ENCODE peak calls at places on chromosome 22, in six cellular contexts. K, V, I, Z, Q and N are unnamed samples.

GRCh38 chr22:21758465-21758864 is 22.9 kb upstream of the YPEL1 start:
- DNase-seq in K (no peak), V (no peak), I (no peak), Z (no peak), Q (no peak), N (no peak)

GRCh38 chr22:28799834-28800307 is 498 bp downstream of the XBP1 start:
- DNase-seq in K (peak), V (peak), I (peak), Z (no peak), Q (peak), N (peak)

GRCh38 chr22:32341122-32341740 is 16.4 kb upstream of the RFPL3 start:
- DNase-seq in K (no peak), V (no peak), I (no peak), Z (no peak), Q (no peak), N (no peak)

GRCh38 chr22:39251762-39252460 is 7.1 kb upstream of the PDGFB start:
- DNase-seq in K (no peak), V (no peak), I (no peak), Z (no peak), Q (no peak), N (no peak)

GRCh38 chr22:34004058-34004457 is 83.8 kb upstream of the LARGE1 start:
- DNase-seq in K (no peak), V (no peak), I (no peak), Z (no peak), Q (no peak), N (peak)

GRCh38 chr22:50672471-50673230 is at the start of gene SHANK3:
- DNase-seq in K (no peak), V (no peak), I (no peak), Z (no peak), Q (peak), N (peak)

GRCh38 chr22:45895436-45896152 is 81.4 kb downstream of the WNT7B start:
- DNase-seq in K (peak), V (no peak), I (no peak), Z (no peak), Q (no peak), N (no peak)

GRCh38 chr22:45424241-45424731 is 10.8 kb downstream of the RIBC2 start:
- DNase-seq in K (peak), V (no peak), I (no peak), Z (no peak), Q (no peak), N (peak)

GRCh38 chr22:17266261-17266971 is 47.2 kb upstream of the ADA2 start:
- DNase-seq in K (no peak), V (no peak), I (peak), Z (peak), Q (no peak), N (no peak)

GRCh38 chr22:49754674-49755590 is 72.7 kb downstream of the BRD1 start:
- DNase-seq in K (peak), V (no peak), I (no peak), Z (no peak), Q (peak), N (no peak)

GRCh38 chr22:40613025-40613424 is 23.5 kb downstream of the MRTFA start:
- DNase-seq in K (no peak), V (no peak), I (no peak), Z (no peak), Q (no peak), N (no peak)

GRCh38 chr22:47990486-47990885 is 1228.0 kb downstream of the TBC1D22A start:
- DNase-seq in K (no peak), V (no peak), I (no peak), Z (no peak), Q (no peak), N (no peak)

GRCh38 chr22:19855504-19856409 is 1.1 kb upstream of the GNB1L start:
- DNase-seq in K (peak), V (peak), I (peak), Z (peak), Q (peak), N (peak)

GRCh38 chr22:19962909-19963806 is 21.5 kb upstream of the TXNRD2 start:
- DNase-seq in K (peak), V (peak), I (no peak), Z (no peak), Q (no peak), N (peak)

GRCh38 chr22:25172153-25172552 is 27.5 kb upstream of the CRYBB3 start:
- DNase-seq in K (no peak), V (no peak), I (peak), Z (peak), Q (peak), N (no peak)

GRCh38 chr22:44917372-44918165 is 92.2 kb downstream of the PHF21B start:
- DNase-seq in K (peak), V (no peak), I (no peak), Z (no peak), Q (no peak), N (no peak)

GRCh38 chr22:23014250-23014649 is 56.1 kb upstream of the GNAZ start:
- DNase-seq in K (no peak), V (no peak), I (no peak), Z (no peak), Q (no peak), N (no peak)

GRCh38 chr22:47435826-47436225 is 673.4 kb downstream of the TBC1D22A start:
- DNase-seq in K (no peak), V (no peak), I (no peak), Z (no peak), Q (no peak), N (no peak)

GRCh38 chr22:39622881-39623367 is 52.4 kb downstream of the CACNA1I start:
- DNase-seq in K (peak), V (peak), I (peak), Z (peak), Q (peak), N (peak)

GRCh38 chr22:48254311-48254873 is 1491.9 kb downstream of the TBC1D22A start:
- DNase-seq in K (no peak), V (no peak), I (no peak), Z (no peak), Q (no peak), N (no peak)

GRCh38 chr22:47372111-47372581 is 609.7 kb downstream of the TBC1D22A start:
- DNase-seq in K (no peak), V (no peak), I (no peak), Z (no peak), Q (no peak), N (no peak)

GRCh38 chr22:32531955-32532818 is 57.6 kb downstream of the FBXO7 start:
- DNase-seq in K (peak), V (peak), I (no peak), Z (no peak), Q (peak), N (no peak)

GRCh38 chr22:37675930-37676571 is 615 bp downstream of the LGALS1 start:
- DNase-seq in K (peak), V (peak), I (peak), Z (no peak), Q (peak), N (peak)

GRCh38 chr22:45334528-45334927 is 24.8 kb downstream of the FAM118A start:
- DNase-seq in K (no peak), V (no peak), I (no peak), Z (no peak), Q (no peak), N (no peak)

GRCh38 chr22:25120761-25121212 is 78.9 kb upstream of the CRYBB3 start:
- DNase-seq in K (no peak), V (no peak), I (no peak), Z (no peak), Q (no peak), N (peak)

GRCh38 chr22:36417281-36417686 is 29.5 kb upstream of the MYH9 start:
- DNase-seq in K (no peak), V (peak), I (no peak), Z (no peak), Q (no peak), N (peak)

GRCh38 chr22:48106215-48106614 is 1343.8 kb downstream of the TBC1D22A start:
- DNase-seq in K (no peak), V (no peak), I (no peak), Z (no peak), Q (no peak), N (peak)

GRCh38 chr22:20524004-20524481 is 16.6 kb downstream of the MED15 start:
- DNase-seq in K (no peak), V (no peak), I (peak), Z (peak), Q (peak), N (no peak)

GRCh38 chr22:29524440-29525191 is 28.9 kb downstream of the THOC5 start:
- DNase-seq in K (no peak), V (peak), I (peak), Z (peak), Q (peak), N (peak)

GRCh38 chr22:35642305-35642741 is 5.9 kb upstream of the APOL6 start:
- DNase-seq in K (no peak), V (peak), I (no peak), Z (no peak), Q (no peak), N (peak)

GRCh38 chr22:42747701-42748513 is 27.2 kb upstream of the A4GALT start:
- DNase-seq in K (no peak), V (peak), I (no peak), Z (no peak), Q (no peak), N (no peak)

GRCh38 chr22:50507421-50507990 is at the start of gene LMF2:
- DNase-seq in K (peak), V (no peak), I (peak), Z (peak), Q (peak), N (peak)

GRCh38 chr22:50148991-50149721 is 21.4 kb upstream of the PANX2 start:
- DNase-seq in K (no peak), V (peak), I (peak), Z (peak), Q (peak), N (peak)

GRCh38 chr22:46175631-46176030 is 25.3 kb downstream of the PPARA start:
- DNase-seq in K (no peak), V (peak), I (no peak), Z (no peak), Q (no peak), N (no peak)

GRCh38 chr22:37930270-37930951 is 23.0 kb downstream of the C22orf23 start:
- DNase-seq in K (no peak), V (peak), I (peak), Z (no peak), Q (peak), N (no peak)

GRCh38 chr22:46746620-46747019 is 8.6 kb upstream of the CERK start:
- DNase-seq in K (peak), V (no peak), I (no peak), Z (no peak), Q (no peak), N (no peak)

GRCh38 chr22:47406180-47406723 is 643.8 kb downstream of the TBC1D22A start:
- DNase-seq in K (no peak), V (no peak), I (no peak), Z (no peak), Q (no peak), N (peak)

GRCh38 chr22:27436591-27436990 is 365.0 kb downstream of the MN1 start:
- DNase-seq in K (no peak), V (no peak), I (no peak), Z (no peak), Q (no peak), N (no peak)

GRCh38 chr22:23251445-23252093 is 71.3 kb downstream of the BCR start:
- DNase-seq in K (no peak), V (peak), I (no peak), Z (no peak), Q (no peak), N (no peak)

GRCh38 chr22:17097062-17097461 is 12.3 kb downstream of the IL17RA start:
- DNase-seq in K (no peak), V (no peak), I (no peak), Z (no peak), Q (no peak), N (peak)